ENCODE peak calls at places on chromosomes 12 and 14, in six cellular contexts. O is fibroblast of lung, H is testis, B is thoracic aorta, V is OCI-LY7, Y is aorta. E is an unnamed sample. For H3K4me1, the result is how much of the 10 kb centered on the place peaks cover.

GRCh38 chr12:86600664-86601231 is 344.6 kb upstream of the MGAT4C start:
- DNase-seq in V (no peak), B (no peak), Y (no peak), H (peak), O (no peak), E (peak)

GRCh38 chr14:99360774-99361595 is 89.0 kb upstream of the BCL11B start:
- DNase-seq in B (no peak), Y (no peak), O (no peak), H (peak), V (peak), E (no peak)

GRCh38 chr12:29578070-29578469 is 80.6 kb upstream of the OVCH1 start:
- DNase-seq in V (no peak), B (no peak), O (peak), Y (no peak), H (no peak), E (no peak)

GRCh38 chr12:43436597-43436996 is 115.4 kb downstream of the ADAMTS20 start:
- DNase-seq in H (no peak), V (no peak), O (no peak), B (no peak), Y (no peak), E (no peak)

GRCh38 chr12:124211753-124212152 is 83.1 kb upstream of the RFLNA start:
- DNase-seq in H (no peak), O (no peak), Y (no peak), B (no peak), V (no peak), E (no peak)

GRCh38 chr12:4137441-4137840 is 136.1 kb upstream of the CCND2 start:
- DNase-seq in O (no peak), V (no peak), Y (no peak), B (no peak), H (no peak), E (no peak)

GRCh38 chr12:120445911-120446909 is at the start of the genes GATC and TRIAP1:
- DNase-seq in H (peak), B (no peak), Y (peak), O (peak), V (peak), E (peak)

GRCh38 chr12:127909031-127909430 is 357.9 kb upstream of the TMEM132C start:
- DNase-seq in Y (no peak), V (no peak), O (no peak), H (no peak), B (no peak), E (no peak)

GRCh38 chr14:42469637-42470426 is 863.2 kb downstream of the LRFN5 start:
- DNase-seq in H (no peak), Y (no peak), B (no peak), O (peak), V (no peak), E (no peak)

GRCh38 chr12:78157199-78157598 is 326.5 kb downstream of the NAV3 start:
- DNase-seq in Y (no peak), O (no peak), B (no peak), H (no peak), V (no peak), E (no peak)

GRCh38 chr14:55715889-55716288 is 135.9 kb downstream of the KTN1 start:
- DNase-seq in V (no peak), O (peak), H (no peak), B (no peak), Y (no peak), E (no peak)

GRCh38 chr14:90087433-90087832 is 25.6 kb downstream of the KCNK13 start:
- DNase-seq in B (peak), Y (peak), V (no peak), O (peak), H (peak), E (peak)

GRCh38 chr12:82650627-82651337 is 35.9 kb upstream of the TMTC2 start:
- DNase-seq in V (no peak), H (no peak), Y (no peak), O (peak), B (no peak), E (no peak)

GRCh38 chr12:89103831-89104230 is 248.5 kb downstream of the DUSP6 start:
- DNase-seq in Y (no peak), H (no peak), B (no peak), O (peak), V (no peak), E (no peak)

GRCh38 chr12:115920395-115921183 is 356.9 kb downstream of the MED13L start:
- DNase-seq in H (no peak), B (no peak), Y (no peak), O (no peak), V (no peak), E (no peak)

GRCh38 chr12:109771746-109772621 is 58.4 kb downstream of the FAM222A start:
- DNase-seq in H (no peak), Y (no peak), O (no peak), B (no peak), V (no peak), E (no peak)

GRCh38 chr12:76622915-76623314 is 63.3 kb upstream of the OSBPL8 start:
- DNase-seq in B (no peak), H (no peak), Y (no peak), O (no peak), V (no peak), E (no peak)

GRCh38 chr12:53235164-53235563 is 3.2 kb upstream of the RARG start:
- DNase-seq in O (no peak), V (no peak), B (no peak), Y (no peak), H (no peak), E (no peak)

GRCh38 chr14:43135877-43136411 is 1371.1 kb downstream of the FSCB start:
- DNase-seq in O (no peak), H (no peak), B (no peak), V (no peak), Y (no peak), E (peak)

GRCh38 chr14:70857499-70857895 is 48.2 kb upstream of the MAP3K9 start:
- DNase-seq in O (no peak), Y (no peak), B (no peak), V (no peak), H (no peak), E (no peak)

GRCh38 chr12:12661086-12661485 is 34.9 kb downstream of the GPR19 start:
- DNase-seq in H (no peak), B (no peak), O (peak), V (no peak), Y (no peak), E (no peak)

GRCh38 chr14:32109676-32110075 is 32.6 kb downstream of the ARHGAP5 start:
- DNase-seq in H (no peak), B (no peak), O (peak), V (no peak), Y (no peak), E (no peak)

GRCh38 chr12:24373004-24373403 is 423.5 kb upstream of the SOX5 start:
- DNase-seq in Y (no peak), V (no peak), O (peak), B (no peak), H (no peak), E (no peak)

DNA sequence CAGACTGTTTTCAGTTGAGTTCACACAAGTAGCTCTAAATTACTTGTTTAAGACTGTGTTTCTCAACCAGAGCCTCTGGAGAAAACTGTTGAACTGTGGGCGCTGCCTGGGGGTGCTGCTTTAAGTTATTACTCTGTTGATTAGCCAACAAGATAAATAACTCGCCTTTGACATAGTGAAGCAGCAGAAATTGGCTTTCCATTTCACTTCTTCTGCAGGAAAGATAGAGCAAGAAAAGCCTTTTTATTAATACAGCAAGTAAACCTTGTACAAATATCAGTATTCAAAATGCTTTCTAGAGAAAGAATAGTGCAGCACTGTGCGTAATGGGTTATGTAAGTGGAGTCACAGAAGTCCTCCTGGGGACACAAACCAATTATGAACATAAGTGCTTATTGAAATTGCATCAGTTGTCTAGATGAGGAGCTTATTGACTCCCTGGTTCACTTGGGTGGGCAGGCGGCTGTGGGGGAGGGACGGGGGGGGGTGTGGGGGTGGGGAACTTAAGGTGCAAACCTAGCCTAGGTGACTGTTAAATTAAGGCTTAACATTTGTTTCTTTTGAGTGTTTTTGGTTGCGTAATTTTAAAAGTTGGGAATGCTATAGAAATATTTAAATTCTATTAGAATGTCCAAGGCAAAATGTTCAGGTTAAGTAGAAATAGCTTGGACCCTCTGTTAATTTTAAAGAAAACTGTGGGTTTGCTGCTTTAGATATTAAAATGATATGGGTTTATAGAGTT is 6.3 kb downstream of the FRS2 start:
- DNase-seq in V (no peak), H (no peak), O (peak), B (no peak), Y (no peak), E (no peak)
- H3K27ac ChIP-seq in V (no peak), H (peak), O (no peak), B (no peak), Y (peak), E (peak)

DNA sequence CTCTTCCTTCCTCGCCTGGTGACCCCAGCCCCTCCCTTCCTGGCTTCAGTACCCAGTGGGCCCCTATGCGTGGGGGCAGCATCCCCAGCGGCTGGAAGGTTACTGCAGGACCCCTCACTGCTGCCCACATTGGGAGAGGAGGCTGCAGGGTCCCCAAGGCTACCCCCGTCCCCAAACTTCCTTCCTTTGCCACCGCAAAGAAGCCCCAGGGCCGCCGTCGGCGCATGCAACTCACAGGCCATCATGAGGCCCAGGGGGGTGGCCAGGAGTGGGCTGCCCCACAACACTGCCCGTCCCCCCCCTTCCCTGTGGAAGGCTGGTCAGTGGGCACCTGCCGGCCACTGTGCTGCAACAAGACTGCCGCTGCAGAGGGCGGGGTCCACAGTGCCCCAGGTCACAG is 9.5 kb upstream of the TNFAIP2 start:
- DNase-seq in Y (no peak), V (no peak), O (no peak), B (no peak), H (no peak), E (no peak)
- H3K4me1 ChIP-seq in Y (under half), V (under half), O (under half), B (under half), H (under half), E (under half)

GRCh38 chr12:26156996-26157395 is 32.2 kb upstream of the BHLHE41 start:
- DNase-seq in B (no peak), Y (no peak), H (no peak), O (no peak), V (no peak), E (no peak)

GRCh38 chr12:26150737-26151450 is 26.1 kb upstream of the BHLHE41 start:
- DNase-seq in Y (no peak), V (no peak), H (no peak), O (peak), B (no peak), E (no peak)

GRCh38 chr12:26156201-26156871 is 31.5 kb upstream of the BHLHE41 start:
- DNase-seq in Y (no peak), V (peak), O (no peak), H (no peak), B (no peak), E (no peak)

GRCh38 chr12:26152507-26153102 is 27.8 kb upstream of the BHLHE41 start:
- DNase-seq in O (no peak), H (no peak), B (no peak), Y (no peak), V (no peak), E (no peak)

GRCh38 chr12:26153421-26154154 is 28.8 kb upstream of the BHLHE41 start:
- DNase-seq in O (peak), B (peak), H (no peak), V (no peak), Y (no peak), E (no peak)
- H3K27ac ChIP-seq in O (peak), B (peak), H (no peak), V (no peak), Y (peak), E (no peak)

DNA sequence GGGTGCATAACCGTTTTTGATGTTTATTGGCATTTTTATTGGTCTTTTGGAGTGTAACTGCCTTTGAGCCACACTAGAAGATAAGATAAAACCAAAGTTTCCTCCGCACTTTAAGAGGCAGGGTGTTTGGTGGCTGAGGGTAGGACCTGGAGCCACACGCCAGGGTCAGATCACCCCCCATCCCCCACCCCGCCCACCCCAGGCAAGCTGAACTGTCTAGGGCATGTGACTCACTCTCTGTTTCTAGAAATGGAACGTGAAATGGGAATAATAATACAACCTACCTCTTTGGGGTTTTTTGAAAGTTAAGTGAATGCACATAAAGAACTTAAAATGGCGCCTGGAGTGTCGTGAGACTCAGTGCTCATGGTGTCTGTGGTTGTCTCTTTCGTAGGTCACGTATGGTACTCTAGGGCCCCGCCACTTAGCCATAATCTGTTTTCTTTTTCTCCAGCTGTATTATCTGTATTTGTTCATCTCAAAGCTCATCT is 56.0 kb downstream of the PPP2R5C start:
- DNase-seq in B (no peak), O (no peak), Y (no peak), H (no peak), V (no peak), E (no peak)
- H3K4me1 ChIP-seq in B (under half), O (under half), Y (under half), H (under half), V (half or more), E (under half)

GRCh38 chr14:91924871-91925726 is 22.4 kb downstream of the FBLN5 start:
- DNase-seq in Y (peak), V (no peak), H (peak), B (no peak), O (peak), E (no peak)
- H3K27ac ChIP-seq in Y (peak), V (no peak), H (peak), B (peak), O (no peak), E (no peak)

GRCh38 chr12:9648701-9649531 is 20.6 kb upstream of the CLEC2D start:
- DNase-seq in Y (no peak), O (no peak), V (peak), B (no peak), H (no peak), E (no peak)
- H3K4me1 ChIP-seq in Y (under half), O (under half), V (half or more), B (under half), H (under half), E (under half)

DNA sequence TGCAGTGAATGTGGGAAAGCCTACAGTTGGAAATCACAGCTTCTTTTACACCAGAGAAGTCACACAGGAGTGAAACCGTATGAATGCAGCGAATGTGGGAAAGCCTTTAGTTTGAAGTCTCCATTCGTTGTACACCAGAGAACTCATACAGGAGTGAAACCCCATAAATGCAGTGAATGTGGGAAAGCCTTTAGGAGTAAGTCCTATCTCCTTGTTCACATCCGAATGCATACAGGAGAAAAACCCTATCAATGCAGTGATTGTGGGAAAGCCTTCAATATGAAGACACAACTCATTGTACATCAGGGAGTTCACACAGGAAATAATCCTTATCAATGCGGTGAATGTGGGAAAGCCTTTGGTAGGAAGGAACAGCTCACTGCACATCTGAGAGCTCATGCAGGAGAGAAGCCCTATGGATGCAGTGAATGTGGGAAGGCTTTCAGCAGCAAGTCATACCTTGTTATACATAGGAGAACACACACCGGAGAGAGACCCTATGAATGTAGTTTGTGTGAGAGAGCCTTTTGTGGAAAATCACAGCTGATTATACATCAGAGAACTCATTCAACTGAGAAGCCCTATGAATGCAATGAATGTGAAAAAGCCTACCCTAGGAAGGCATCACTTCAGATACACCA is 24.6 kb downstream of the ZNF26 start:
- DNase-seq in O (peak), Y (no peak), H (no peak), B (no peak), V (no peak), E (no peak)
- H3K27ac ChIP-seq in O (no peak), Y (no peak), H (no peak), B (no peak), V (no peak), E (no peak)

GRCh38 chr12:122203968-122204828 is 689 bp downstream of the B3GNT4 start:
- DNase-seq in B (no peak), V (no peak), H (no peak), Y (no peak), O (no peak), E (no peak)
- H3K4me1 ChIP-seq in B (under half), V (under half), H (under half), Y (under half), O (under half), E (under half)